ENCODE peak calls at places on chromosomes 16 and 17, in seven cellular contexts. C, Y, W, J, L, T and F are unnamed samples.

GRCh38 chr17:57587201-57587870 is 157.8 kb downstream of the CCDC182 start:
- DNase-seq in T (no peak), Y (no peak), C (no peak), W (no peak), J (no peak), L (no peak), F (no peak)

GRCh38 chr17:40190197-40191021 is 13.1 kb downstream of the RAPGEFL1 start:
- DNase-seq in T (peak), J (peak), Y (no peak), W (no peak), L (no peak), C (peak), F (no peak)

GRCh38 chr17:40319651-40320550 is 10.9 kb downstream of the RARA start:
- DNase-seq in L (no peak), W (peak), T (no peak), Y (peak), J (peak), C (peak), F (peak)

GRCh38 chr16:73420244-73421040 is 372.5 kb upstream of the ZFHX3 start:
- DNase-seq in C (no peak), J (no peak), W (no peak), T (no peak), Y (no peak), L (no peak), F (no peak)

GRCh38 chr16:28524544-28525179 is 14.1 kb downstream of the NUPR1 start:
- DNase-seq in L (no peak), J (no peak), C (no peak), Y (no peak), W (no peak), T (no peak), F (no peak)

GRCh38 chr16:11422381-11423314 is 77.4 kb downstream of the RMI2 start:
- DNase-seq in C (no peak), Y (no peak), T (no peak), W (no peak), L (no peak), J (no peak), F (no peak)

GRCh38 chr16:15835136-15835878 is 21.5 kb downstream of the MYH11 start:
- DNase-seq in W (no peak), T (no peak), C (no peak), J (no peak), Y (no peak), L (no peak), F (no peak)

GRCh38 chr17:82281502-82282238 is 8.2 kb upstream of the CSNK1D start:
- DNase-seq in J (no peak), T (no peak), Y (peak), L (peak), W (no peak), C (no peak), F (peak)

GRCh38 chr17:49494937-49495841 is at the start of gene NGFR:
- DNase-seq in J (peak), T (peak), W (peak), C (peak), Y (peak), L (no peak), F (no peak)

GRCh38 chr17:59439261-59439660 is 107.8 kb downstream of the YPEL2 start:
- DNase-seq in J (no peak), W (no peak), T (no peak), C (no peak), Y (no peak), L (no peak), F (no peak)

GRCh38 chr17:18093616-18094408 is 6.1 kb downstream of the DRG2 start:
- DNase-seq in L (peak), W (no peak), T (peak), Y (no peak), J (no peak), C (no peak), F (no peak)